ENCODE peak calls at places on chromosomes 2 and 18, in eight cellular contexts. L, Z, T, W, Y, F, M and E are unnamed samples.

GRCh38 chr2:121335294-121336290 is 50.6 kb upstream of the TFCP2L1 start:
- DNase-seq in W (no peak), Y (peak), M (peak), L (no peak), Z (no peak), F (peak), T (peak), E (no peak)

GRCh38 chr2:109129921-109130725 is 1.1 kb downstream of the SH3RF3 start:
- DNase-seq in W (no peak), Y (no peak), M (peak), F (peak), Z (no peak), T (no peak), L (no peak), E (no peak)

GRCh38 chr2:95332036-95332435 is 34.9 kb downstream of the KCNIP3 start:
- DNase-seq in M (no peak), F (no peak), Z (no peak), L (no peak), W (no peak), T (no peak), Y (no peak), E (no peak)

GRCh38 chr2:130864830-130865229 is 28.1 kb downstream of the ARHGEF4 start:
- DNase-seq in W (peak), F (no peak), L (no peak), Z (no peak), M (peak), T (no peak), Y (peak), E (no peak)

GRCh38 chr2:84959494-84960156 is 11.3 kb upstream of the KCMF1 start:
- DNase-seq in F (no peak), Z (no peak), T (no peak), M (no peak), L (no peak), Y (no peak), W (no peak), E (no peak)

GRCh38 chr2:17910971-17911370 is 32.5 kb downstream of the KCNS3 start:
- DNase-seq in Z (no peak), M (no peak), F (no peak), L (no peak), T (no peak), W (no peak), Y (no peak), E (no peak)

GRCh38 chr2:26970928-26971627 is 641 bp downstream of the MAPRE3 start:
- DNase-seq in L (no peak), Y (no peak), F (peak), T (peak), M (no peak), W (no peak), Z (peak), E (peak)

GRCh38 chr2:237723613-237724012 is 75.0 kb upstream of the RBM44 start:
- DNase-seq in Z (peak), M (peak), Y (peak), W (peak), L (peak), T (peak), F (no peak), E (peak)

GRCh38 chr18:2654105-2654827 is 1.3 kb upstream of the SMCHD1 start:
- DNase-seq in Z (no peak), W (no peak), L (no peak), F (no peak), M (no peak), Y (no peak), T (no peak), E (peak)

GRCh38 chr2:127525692-127526141 is 572 bp downstream of the IWS1 start:
- DNase-seq in Z (peak), M (no peak), Y (no peak), W (no peak), F (no peak), T (peak), L (no peak), E (peak)

GRCh38 chr2:54561795-54562592 is 105.9 kb downstream of the SPTBN1 start:
- DNase-seq in T (no peak), M (no peak), W (no peak), Y (no peak), F (no peak), Z (no peak), L (no peak), E (no peak)

GRCh38 chr2:54559593-54560145 is 103.5 kb downstream of the SPTBN1 start:
- DNase-seq in L (peak), Z (peak), M (peak), W (peak), T (peak), F (peak), Y (no peak), E (peak)

GRCh38 chr2:54558976-54559410 is 102.9 kb downstream of the SPTBN1 start:
- DNase-seq in Z (peak), T (peak), Y (no peak), W (no peak), M (no peak), L (no peak), F (no peak), E (no peak)

GRCh38 chr2:54561010-54561409 is 104.9 kb downstream of the SPTBN1 start:
- DNase-seq in W (no peak), T (no peak), M (no peak), Y (no peak), L (no peak), F (no peak), Z (no peak), E (no peak)

GRCh38 chr2:54560146-54560881 is 104.2 kb downstream of the SPTBN1 start:
- DNase-seq in W (peak), M (peak), T (peak), L (peak), F (no peak), Y (no peak), Z (peak), E (peak)
- TF ChIP-seq POLR2A in W (no peak), M (no peak), T (peak), L (no peak), F (no peak), Y (peak), Z (no peak), E (no peak)

GRCh38 chr2:96688649-96689430 is 46.3 kb downstream of the FER1L5 start:
- DNase-seq in F (no peak), L (no peak), Y (no peak), Z (no peak), M (no peak), T (no peak), W (no peak), E (no peak)
- TF ChIP-seq POLR2A in F (no peak), L (no peak), Y (no peak), Z (no peak), M (no peak), T (no peak), W (no peak), E (no peak)

GRCh38 chr2:9423922-9424272 is 443 bp downstream of the CPSF3 start:
- DNase-seq in Z (no peak), T (no peak), W (no peak), M (no peak), Y (no peak), L (no peak), F (no peak), E (peak)

GRCh38 chr2:9420495-9420894 is 2.8 kb downstream of the ITGB1BP1 start:
- DNase-seq in L (no peak), T (no peak), F (no peak), W (no peak), M (no peak), Z (no peak), Y (no peak), E (no peak)

GRCh38 chr2:9422321-9423099 is 818 bp downstream of the ITGB1BP1 start:
- DNase-seq in F (peak), M (peak), Y (peak), T (peak), L (no peak), Z (peak), W (peak), E (peak)

GRCh38 chr2:9424447-9425164 is 1.2 kb downstream of the CPSF3 start:
- DNase-seq in M (no peak), W (no peak), T (no peak), F (no peak), L (no peak), Y (no peak), Z (no peak), E (peak)

DNA sequence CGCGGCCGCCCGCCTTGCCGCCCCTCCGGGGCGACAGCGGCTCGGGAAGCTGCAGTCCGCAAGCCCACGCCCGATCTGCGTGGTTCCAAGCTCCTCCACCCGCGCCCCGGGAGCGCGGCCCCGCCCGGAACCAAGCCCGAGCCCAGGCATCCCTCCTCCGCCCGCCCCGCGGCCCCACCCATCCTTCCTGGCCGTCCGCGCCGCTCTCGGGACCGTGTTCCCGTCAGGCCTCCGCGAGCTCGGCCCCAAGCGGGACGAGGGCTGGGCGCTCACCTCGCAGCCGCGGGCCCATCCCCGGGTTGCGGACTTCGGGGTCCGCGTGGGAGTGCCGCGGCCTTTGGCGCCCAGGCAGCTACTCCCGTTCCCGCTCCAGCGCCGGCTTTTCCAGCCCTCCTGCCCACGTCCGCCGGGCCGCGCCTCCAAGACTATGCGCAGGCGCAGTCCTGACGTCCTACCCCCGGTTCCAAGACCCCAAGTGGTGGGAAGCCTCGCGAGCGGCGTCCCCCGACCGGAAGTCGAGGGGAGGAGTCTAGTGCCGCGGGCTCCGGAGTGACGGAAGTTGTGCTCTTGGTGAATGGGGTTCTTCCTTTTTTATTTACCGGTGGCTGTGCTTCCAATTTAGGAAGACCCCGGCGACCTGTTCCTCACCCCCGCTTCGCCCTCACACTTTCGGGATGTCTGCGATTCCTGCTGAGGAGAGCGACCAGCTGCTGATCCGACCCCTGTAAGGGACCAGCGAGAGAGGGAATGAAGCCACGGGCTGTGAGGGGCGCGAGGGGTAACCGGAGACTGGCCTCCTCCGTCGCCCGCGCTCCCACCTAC is at the start of the genes CPSF3 and ITGB1BP1:
- DNase-seq in M (peak), Y (peak), F (peak), Z (peak), W (peak), T (peak), L (peak), E (peak)
- TF ChIP-seq POLR2A in M (no peak), Y (no peak), F (peak), Z (peak), W (peak), T (peak), L (peak), E (peak)

GRCh38 chr2:38702413-38702812 is 36.5 kb downstream of the GALM start:
- DNase-seq in M (no peak), Z (no peak), F (no peak), L (no peak), T (no peak), W (peak), Y (no peak), E (no peak)
- TF ChIP-seq POLR2A in M (no peak), Z (no peak), F (no peak), L (no peak), T (no peak), W (no peak), Y (no peak), E (no peak)

GRCh38 chr2:55048925-55049793 is 1.1 kb downstream of the RTN4 start:
- DNase-seq in Y (peak), T (peak), M (peak), W (no peak), L (peak), F (peak), Z (peak), E (peak)
- TF ChIP-seq POLR2A in Y (no peak), T (peak), M (peak), W (peak), L (peak), F (peak), Z (peak), E (peak)

DNA sequence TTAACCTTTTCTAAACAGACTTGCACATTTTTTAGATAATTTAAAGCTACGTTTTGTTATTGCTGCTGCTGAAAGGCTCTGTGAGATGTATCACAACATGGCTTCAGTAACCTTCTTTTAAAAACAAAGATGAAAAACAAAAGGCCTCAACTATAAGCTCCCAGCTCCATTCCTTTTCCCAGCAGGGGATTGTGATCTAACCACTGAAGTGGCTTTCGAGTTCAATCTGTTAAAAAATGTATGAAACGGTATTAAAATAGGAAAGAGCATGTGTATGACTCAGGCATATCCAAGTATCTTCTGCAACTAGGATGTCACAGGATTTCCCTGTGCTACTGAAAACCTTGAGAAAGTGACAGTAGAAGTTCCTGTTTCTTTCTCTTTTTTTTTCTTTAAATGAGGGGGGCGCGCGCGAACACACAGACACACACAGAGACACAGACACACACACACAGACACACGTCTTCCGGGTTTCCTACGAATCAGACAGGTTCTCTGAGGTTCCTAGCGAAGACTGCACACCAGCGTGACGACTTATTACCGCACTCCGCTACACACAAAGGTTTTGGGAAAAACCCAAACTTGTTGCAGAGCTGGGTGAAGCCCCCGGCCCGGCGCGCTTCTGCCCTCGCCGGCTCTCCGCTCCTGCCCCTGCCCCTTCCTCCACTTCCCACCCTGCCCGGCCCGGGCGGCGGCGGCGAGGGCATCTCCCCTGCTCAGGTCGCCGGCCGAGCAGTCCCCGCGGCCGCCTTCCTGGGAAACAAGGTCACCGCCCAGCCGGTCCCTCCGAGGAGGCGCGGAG is 86.8 kb downstream of the RBMS1 start:
- DNase-seq in W (no peak), Z (peak), F (peak), Y (peak), M (peak), T (no peak), L (peak), E (peak)
- TF ChIP-seq POLR2A in W (peak), Z (peak), F (no peak), Y (no peak), M (peak), T (no peak), L (peak), E (peak)